ENCODE peak calls at places on chromosome 18, in six cellular contexts. X, Y, F, G, H and R are unnamed samples.

GRCh38 chr18:3500016-3500415 is 50.0 kb downstream of the TGIF1 start:
- ATAC-seq in F (no peak), H (no peak), G (no peak), Y (no peak), X (no peak), R (no peak)

GRCh38 chr18:23938046-23938756 is 76.4 kb upstream of the TTC39C start:
- ATAC-seq in H (no peak), F (no peak), X (no peak), G (no peak), Y (no peak), R (peak)

GRCh38 chr18:79720359-79720733 is 40.7 kb downstream of the CTDP1 start:
- ATAC-seq in F (no peak), X (no peak), G (no peak), Y (no peak), H (no peak), R (no peak)

GRCh38 chr18:500556-501405 is at the start of gene COLEC12:
- ATAC-seq in G (peak), F (peak), X (peak), H (peak), Y (peak), R (no peak)

GRCh38 chr18:56333146-56333545 is 305.2 kb downstream of the TXNL1 start:
- ATAC-seq in Y (no peak), F (no peak), G (no peak), X (no peak), H (no peak), R (no peak)

GRCh38 chr18:23067236-23067635 is 68.0 kb upstream of the CABLES1 start:
- ATAC-seq in X (peak), G (no peak), F (no peak), H (no peak), Y (no peak), R (no peak)

GRCh38 chr18:683531-683930 is 26.1 kb downstream of the TYMS start:
- ATAC-seq in F (no peak), G (no peak), H (no peak), X (peak), Y (no peak), R (no peak)

GRCh38 chr18:58202406-58202730 is 158.3 kb downstream of the NEDD4L start:
- ATAC-seq in Y (peak), G (peak), F (no peak), X (peak), H (peak), R (no peak)

GRCh38 chr18:54426085-54426665 is 68.5 kb downstream of the C18orf54 start:
- ATAC-seq in G (no peak), H (no peak), Y (no peak), F (no peak), X (no peak), R (no peak)

GRCh38 chr18:69789794-69790193 is 157.9 kb downstream of the CD226 start:
- ATAC-seq in H (no peak), Y (no peak), X (no peak), G (no peak), F (no peak), R (no peak)

GRCh38 chr18:44325903-44326650 is 354.6 kb upstream of the SETBP1 start:
- ATAC-seq in X (peak), G (peak), H (no peak), Y (no peak), F (no peak), R (no peak)

GRCh38 chr18:5294113-5294617 is 1.4 kb downstream of the ZBTB14 start:
- ATAC-seq in G (no peak), Y (no peak), F (no peak), X (peak), H (no peak), R (no peak)

GRCh38 chr18:22489694-22490093 is 72.0 kb upstream of the CTAGE1 start:
- ATAC-seq in F (no peak), Y (no peak), G (no peak), X (peak), H (no peak), R (no peak)

GRCh38 chr18:77401173-77401572 is 151.5 kb downstream of the GALR1 start:
- ATAC-seq in X (no peak), H (no peak), Y (no peak), F (no peak), G (no peak), R (no peak)

GRCh38 chr18:12422936-12423335 is 15.2 kb downstream of the PRELID3A start:
- ATAC-seq in F (no peak), X (no peak), G (no peak), Y (no peak), H (no peak), R (no peak)

GRCh38 chr18:9925369-9925768 is 11.6 kb downstream of the VAPA start:
- ATAC-seq in F (no peak), G (peak), Y (no peak), X (peak), H (peak), R (no peak)

GRCh38 chr18:22322251-22322691 is 95.4 kb downstream of the CTAGE1 start:
- ATAC-seq in X (peak), Y (peak), G (no peak), H (peak), F (peak), R (no peak)

GRCh38 chr18:46148810-46149209 is 44.6 kb downstream of the HAUS1 start:
- ATAC-seq in F (peak), H (no peak), X (peak), G (peak), Y (peak), R (peak)

GRCh38 chr18:10805587-10806088 is 279.8 kb downstream of the NAPG start:
- ATAC-seq in G (no peak), Y (no peak), X (no peak), H (no peak), F (no peak), R (no peak)

GRCh38 chr18:25230658-25231326 is 121.2 kb downstream of the ZNF521 start:
- ATAC-seq in F (peak), Y (peak), H (peak), X (peak), G (no peak), R (no peak)